ENCODE peak calls at places on chromosomes 3 and 15, in six cellular contexts. H is Panc1, W is progenitor cell of endocrine pancreas, U is RWPE1, X is nephron progenitor cell, S is fibroblast of mammary gland. A is an unnamed sample.

GRCh38 chr15:69703495-69704187 is 251.0 kb downstream of the RPLP1 start:
- DNase-seq in H (no peak), S (no peak), X (no peak), W (no peak), U (no peak), A (no peak)

GRCh38 chr3:123094492-123094891 is 27.7 kb downstream of the PDIA5 start:
- DNase-seq in H (no peak), U (no peak), S (no peak), W (no peak), X (no peak), A (no peak)

GRCh38 chr3:4290272-4290893 is 12.8 kb upstream of the SETMAR start:
- DNase-seq in U (peak), H (peak), W (peak), X (peak), S (peak), A (no peak)

GRCh38 chr15:25862469-25863066 is 559 bp downstream of the ATP10A start:
- DNase-seq in X (peak), W (no peak), U (no peak), H (no peak), S (peak), A (no peak)

GRCh38 chr3:18499256-18499655 is 74.1 kb upstream of the SATB1 start:
- DNase-seq in H (no peak), X (no peak), S (no peak), U (no peak), W (no peak), A (no peak)

GRCh38 chr3:35946857-35947514 is 307.7 kb downstream of the ARPP21 start:
- DNase-seq in H (no peak), U (no peak), X (no peak), W (no peak), S (no peak), A (no peak)

GRCh38 chr3:9169951-9170850 is 79.2 kb downstream of the SRGAP3 start:
- DNase-seq in U (no peak), X (no peak), S (no peak), H (no peak), W (no peak), A (no peak)

GRCh38 chr3:148598619-148599018 is 99.1 kb upstream of the AGTR1 start:
- DNase-seq in U (no peak), H (no peak), W (no peak), X (no peak), S (peak), A (no peak)

GRCh38 chr3:46405301-46406079 is 1.4 kb downstream of the CCR5AS start:
- DNase-seq in S (no peak), H (no peak), X (no peak), W (no peak), U (no peak), A (no peak)

GRCh38 chr3:116939550-116939949 is 230.0 kb downstream of the TUSC7 start:
- DNase-seq in U (no peak), X (no peak), S (no peak), H (no peak), W (no peak), A (no peak)

GRCh38 chr3:21562225-21562624 is 188.8 kb downstream of the ZNF385D start:
- DNase-seq in S (peak), W (no peak), U (no peak), X (no peak), H (no peak), A (no peak)

GRCh38 chr15:93271871-93272270 is 182.9 kb upstream of the RGMA start:
- DNase-seq in X (no peak), S (no peak), U (no peak), H (no peak), W (no peak), A (no peak)

GRCh38 chr3:150761831-150762661 is 923 bp downstream of the SIAH2 start:
- DNase-seq in W (peak), U (peak), H (no peak), S (peak), X (peak), A (peak)

GRCh38 chr3:28173831-28174230 is 67.6 kb upstream of the CMC1 start:
- DNase-seq in S (no peak), X (no peak), W (no peak), H (no peak), U (no peak), A (no peak)

GRCh38 chr3:100400424-100400781 is 486 bp downstream of the TOMM70 start:
- DNase-seq in U (peak), W (peak), S (no peak), X (no peak), H (no peak), A (no peak)

GRCh38 chr15:31263751-31264533 is 62.7 kb upstream of the KLF13 start:
- DNase-seq in S (no peak), U (peak), H (no peak), X (no peak), W (no peak), A (peak)

GRCh38 chr3:194556086-194557056 is 69.6 kb upstream of the ATP13A3 start:
- DNase-seq in U (no peak), S (peak), H (no peak), X (no peak), W (no peak), A (no peak)

GRCh38 chr15:51750942-51751686 is at the start of gene TMOD2:
- DNase-seq in U (peak), X (peak), W (peak), S (no peak), H (no peak), A (no peak)

GRCh38 chr15:70491183-70491621 is 272.2 kb downstream of the UACA start:
- DNase-seq in W (no peak), H (no peak), U (no peak), S (peak), X (no peak), A (no peak)

GRCh38 chr3:119690043-119690656 is 12.7 kb upstream of the CFAP91 start:
- DNase-seq in S (peak), W (no peak), U (peak), X (no peak), H (no peak), A (no peak)

GRCh38 chr3:141643391-141643790 is 94.7 kb upstream of the RNF7 start:
- DNase-seq in U (no peak), H (no peak), W (no peak), S (peak), X (no peak), A (no peak)

GRCh38 chr3:47705391-47705790 is 76.3 kb downstream of the SMARCC1 start:
- DNase-seq in H (no peak), S (peak), U (no peak), X (no peak), W (no peak), A (no peak)

GRCh38 chr3:58432905-58433304 is 727 bp downstream of the PDHB start:
- DNase-seq in S (no peak), X (no peak), U (no peak), W (no peak), H (no peak), A (no peak)

GRCh38 chr3:50441818-50442217 is 61.6 kb downstream of the CACNA2D2 start:
- DNase-seq in X (no peak), W (no peak), S (no peak), H (no peak), U (no peak), A (no peak)

GRCh38 chr15:75647370-75648155 is at the start of gene SNX33:
- DNase-seq in S (peak), H (no peak), X (peak), U (peak), W (peak), A (no peak)

GRCh38 chr3:170470063-170471006 is 51.7 kb downstream of the CLDN11 start:
- DNase-seq in U (no peak), H (no peak), W (no peak), S (peak), X (no peak), A (no peak)

GRCh38 chr3:171439996-171440395 is 20.2 kb downstream of the TNIK start:
- DNase-seq in S (no peak), U (no peak), W (no peak), H (no peak), X (no peak), A (no peak)

GRCh38 chr3:56773588-56774330 is 28.0 kb downstream of the ARHGEF3 start:
- DNase-seq in W (no peak), H (no peak), S (no peak), X (no peak), U (no peak), A (no peak)

DNA sequence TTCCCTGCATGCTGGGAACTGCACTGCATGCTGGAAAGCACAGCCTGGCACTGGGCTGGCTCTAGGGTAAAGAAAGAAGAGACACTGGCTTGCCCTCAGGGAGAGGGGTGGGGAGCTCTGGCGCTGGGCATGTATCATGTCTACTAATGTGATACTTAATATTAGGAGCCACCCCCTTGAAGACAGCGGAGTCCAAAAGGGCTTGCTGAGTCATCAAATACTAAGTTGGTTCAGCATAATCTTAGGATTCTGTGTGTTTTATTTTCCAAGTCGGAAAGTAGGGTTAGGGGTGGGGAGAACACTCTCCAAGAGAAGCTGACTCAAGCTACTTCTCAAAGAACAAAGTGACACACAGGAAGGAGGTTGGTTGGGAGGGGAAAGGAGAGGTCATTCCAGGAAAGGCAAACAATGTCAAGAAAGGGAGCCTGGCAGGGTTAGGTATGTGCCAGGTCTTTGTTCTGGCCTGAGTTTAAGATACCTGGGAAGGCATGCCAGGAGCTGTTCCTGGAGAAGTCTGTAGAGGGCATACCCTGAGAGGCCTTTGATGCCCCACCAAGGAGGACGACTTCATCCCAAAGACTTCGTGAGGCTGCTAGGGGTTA is 237.8 kb upstream of the NR2E3 start:
- DNase-seq in S (peak), X (no peak), H (no peak), W (no peak), U (peak), A (no peak)
- TF ChIP-seq CTCF in S (peak), X (no peak), H (peak), W (peak), U (no peak), A (no peak)

DNA sequence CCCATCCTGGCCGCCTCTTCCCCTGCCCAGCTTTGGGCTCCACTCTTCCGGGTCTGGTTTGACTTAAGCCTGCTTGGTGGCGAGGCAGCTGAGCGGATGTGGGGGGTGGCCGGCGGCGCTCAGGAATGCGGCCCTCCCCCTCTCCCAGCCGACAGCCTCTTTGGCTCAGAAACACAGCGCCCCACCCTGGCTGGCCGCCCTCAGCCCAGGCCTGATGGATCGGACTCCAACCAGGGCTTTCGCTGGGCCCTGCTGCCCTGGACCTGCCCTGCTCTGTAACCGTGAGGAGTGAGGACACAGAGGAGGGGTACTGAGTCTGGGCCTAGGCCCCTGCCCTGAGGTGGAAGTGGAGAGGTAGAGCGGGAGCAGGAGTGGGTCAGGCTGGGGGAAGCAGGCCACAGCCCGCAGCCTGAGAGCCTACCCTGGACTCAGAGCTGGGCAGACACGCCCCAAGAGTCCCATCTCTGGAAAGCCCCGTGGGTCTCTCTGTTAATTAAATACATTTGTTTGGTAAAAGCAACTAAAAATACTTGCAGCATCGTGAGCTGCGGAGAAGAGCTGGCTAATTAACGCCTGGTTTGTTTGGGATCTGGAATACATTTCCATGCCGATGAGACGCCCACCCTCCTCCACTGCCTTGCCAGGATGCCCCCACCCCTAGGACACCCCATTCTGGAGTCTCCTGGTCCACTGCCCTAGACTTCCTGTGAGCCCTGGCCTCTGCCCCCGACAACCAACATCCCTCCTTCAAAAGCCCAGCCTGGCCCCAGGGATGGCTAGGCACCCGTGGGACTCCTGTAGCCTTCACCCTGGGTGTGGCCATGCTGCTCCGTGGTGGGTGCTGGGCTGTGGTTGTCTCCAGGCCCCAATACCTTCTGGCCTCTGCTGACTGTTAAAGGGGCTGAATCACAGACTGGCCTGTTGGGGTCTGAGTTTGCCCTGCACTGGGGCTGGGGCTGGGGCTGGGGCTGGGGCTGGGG is 19.6 kb downstream of the PLXNA1 start:
- DNase-seq in U (peak), S (peak), W (peak), H (no peak), X (peak), A (no peak)
- TF ChIP-seq CTCF in U (peak), S (peak), W (peak), H (no peak), X (peak), A (no peak)

GRCh38 chr3:111727843-111728565 is 131.1 kb upstream of the PHLDB2 start:
- DNase-seq in U (no peak), H (no peak), S (no peak), W (no peak), X (no peak), A (no peak)
- TF ChIP-seq CTCF in U (no peak), H (no peak), S (no peak), W (no peak), X (no peak), A (no peak)

GRCh38 chr3:83946554-83946953 is 1012.2 kb upstream of the CADM2 start:
- DNase-seq in U (no peak), S (no peak), W (no peak), X (no peak), H (no peak), A (no peak)
- TF ChIP-seq CTCF in U (no peak), S (no peak), W (peak), X (no peak), H (peak), A (no peak)

A was measured in omental fat pad.